ENCODE peak calls at places on chromosomes 6 and 20, in four cellular contexts. S is GM12878, D is K562, K is HepG2. B is an unnamed sample.

GRCh38 chr20:4113996-4114603 is 98.7 kb upstream of the RNF24 start:
- DNase-seq in S (no peak), D (no peak), K (no peak), B (no peak)

GRCh38 chr6:53233309-53233708 is 84.7 kb upstream of the GCM1 start:
- DNase-seq in S (no peak), D (no peak), K (no peak), B (no peak)

GRCh38 chr20:15776773-15777172 is 796.5 kb downstream of the KIF16B start:
- DNase-seq in S (no peak), D (no peak), K (no peak), B (no peak)

GRCh38 chr6:52403627-52404026 is 16.5 kb upstream of the EFHC1 start:
- DNase-seq in S (no peak), D (no peak), K (no peak), B (no peak)

GRCh38 chr6:13922750-13923149 is 2.0 kb upstream of the RNF182 start:
- DNase-seq in S (no peak), D (no peak), K (no peak), B (no peak)

GRCh38 chr6:117505337-117505736 is 22.9 kb downstream of the DCBLD1 start:
- DNase-seq in S (no peak), D (no peak), K (no peak), B (peak; percentile 37)

GRCh38 chr20:58308680-58309527 is 611 bp upstream of the RAB22A start:
- DNase-seq in S (no peak), D (peak; percentile 84), K (no peak), B (peak; percentile 54)

GRCh38 chr6:24980507-24981384 is 45.0 kb upstream of the RIPOR2 start:
- DNase-seq in S (no peak), D (no peak), K (no peak), B (no peak)

GRCh38 chr6:106557837-106558236 is 71.5 kb downstream of the RTN4IP1 start:
- DNase-seq in S (no peak), D (no peak), K (peak; percentile 74), B (no peak)

GRCh38 chr6:155121699-155122098 is 126.6 kb downstream of the TIAM2 start:
- DNase-seq in S (no peak), D (no peak), K (no peak), B (no peak)

GRCh38 chr6:158014505-158015187 is 33.0 kb downstream of the SYNJ2 start:
- DNase-seq in S (no peak), D (no peak), K (peak; percentile 88), B (no peak)

GRCh38 chr6:107504655-107505054 is 14.7 kb downstream of the SOBP start:
- DNase-seq in S (no peak), D (no peak), K (no peak), B (no peak)

GRCh38 chr6:148999921-149000589 is 253.2 kb downstream of the UST start:
- DNase-seq in S (no peak), D (no peak), K (no peak), B (no peak)

GRCh38 chr20:13638162-13638495 is 603 bp downstream of the TASP1 start:
- DNase-seq in S (no peak), D (no peak), K (peak; percentile 44), B (peak; percentile 33)

GRCh38 chr20:10537850-10538480 is 102.9 kb downstream of the SLX4IP start:
- DNase-seq in S (no peak), D (no peak), K (no peak), B (no peak)

GRCh38 chr6:151044465-151045441 is 179.3 kb downstream of the MTHFD1L start:
- DNase-seq in S (no peak), D (no peak), K (peak; percentile 93), B (peak; percentile 49)

GRCh38 chr20:41218466-41218865 is 81.1 kb downstream of the PLCG1 start:
- DNase-seq in S (no peak), D (no peak), K (no peak), B (no peak)

GRCh38 chr6:31174378-31174777 is 3.9 kb upstream of the POU5F1 start:
- DNase-seq in S (no peak), D (no peak), K (no peak), B (no peak)

GRCh38 chr6:105036371-105036770 is 79.5 kb downstream of the LIN28B start:
- DNase-seq in S (no peak), D (no peak), K (no peak), B (no peak)

GRCh38 chr20:8901237-8902025 is 167.5 kb upstream of the PLCB4 start:
- DNase-seq in S (no peak), D (no peak), K (no peak), B (no peak)

GRCh38 chr6:18309046-18309445 is 44.7 kb upstream of the DEK start:
- DNase-seq in S (no peak), D (no peak), K (no peak), B (no peak)

GRCh38 chr20:50218987-50219435 is 28.4 kb downstream of the CEBPB start:
- DNase-seq in S (no peak), D (peak; percentile 33), K (peak; percentile 54), B (no peak)

GRCh38 chr20:34199183-34199582 is 42.0 kb upstream of the ASIP start:
- DNase-seq in S (no peak), D (no peak), K (no peak), B (no peak)

GRCh38 chr20:44629017-44629385 is 22.5 kb downstream of the ADA start:
- DNase-seq in S (no peak), D (no peak), K (no peak), B (no peak)

GRCh38 chr6:104473021-104473429 is 386.7 kb downstream of the HACE1 start:
- DNase-seq in S (no peak), D (no peak), K (no peak), B (no peak)

GRCh38 chr6:113856011-113856551 is 1.1 kb upstream of the MARCKS start:
- DNase-seq in S (no peak), D (no peak), K (no peak), B (peak; percentile 38)

GRCh38 chr6:6688283-6688682 is 99.8 kb downstream of the LY86 start:
- DNase-seq in S (no peak), D (no peak), K (peak; percentile 54), B (no peak)

GRCh38 chr20:31542201-31542842 is 28.1 kb downstream of the HM13 start:
- DNase-seq in S (no peak), D (no peak), K (no peak), B (no peak)

GRCh38 chr6:164925681-164926530 is 383.5 kb downstream of the C6orf118 start:
- DNase-seq in S (no peak), D (no peak), K (no peak), B (no peak)

GRCh38 chr6:4948781-4949450 is 54.9 kb downstream of the RPP40 start:
- DNase-seq in S (no peak), D (no peak), K (no peak), B (no peak)

GRCh38 chr6:19562468-19562867 is 274.7 kb upstream of the ID4 start:
- DNase-seq in S (no peak), D (no peak), K (no peak), B (no peak)

GRCh38 chr20:59027746-59028320 is 4.3 kb downstream of the ATP5F1E start:
- DNase-seq in S (no peak), D (no peak), K (no peak), B (no peak)

GRCh38 chr6:44001318-44001868 is 125.9 kb downstream of the MRPL14 start:
- DNase-seq in S (peak; percentile 72), D (peak; percentile 84), K (peak; percentile 52), B (no peak)

GRCh38 chr6:70599187-70599586 is 32.5 kb downstream of the SDHAF4 start:
- DNase-seq in S (no peak), D (no peak), K (no peak), B (no peak)

DNA sequence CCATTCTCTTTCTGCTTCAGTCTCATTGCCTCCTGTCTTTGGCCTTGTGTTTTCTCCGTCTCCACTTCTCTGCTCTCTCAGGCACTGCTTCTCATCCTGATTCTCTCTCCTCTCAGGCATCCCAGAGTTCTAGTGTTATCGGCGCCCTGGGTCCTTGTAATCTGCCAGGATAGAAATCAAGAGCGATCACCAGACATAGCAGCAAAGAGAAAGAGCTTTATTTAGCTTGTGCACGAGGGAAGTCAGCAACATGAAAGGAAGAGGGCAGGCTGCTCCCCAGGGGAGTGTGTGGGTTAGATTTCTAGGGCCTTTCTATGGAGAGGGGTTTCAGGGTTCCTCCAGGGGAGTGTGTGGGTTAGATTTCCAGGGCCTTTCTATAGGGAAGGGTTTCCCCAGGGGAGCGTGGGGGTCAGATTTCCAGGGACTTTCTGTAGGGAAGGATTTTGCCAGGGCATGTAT is 32.5 kb downstream of the SUN5 start:
- DNase-seq in S (peak; percentile 20), D (no peak), K (no peak), B (no peak)
- TF ChIP-seq SMC3 in S (no peak), D (no peak), K (no peak), B (no peak)

GRCh38 chr6:74114428-74114827 is 418.4 kb downstream of the CD109 start:
- DNase-seq in S (no peak), D (no peak), K (no peak), B (no peak)

GRCh38 chr6:74117113-74117512 is 421.1 kb downstream of the CD109 start:
- DNase-seq in S (no peak), D (no peak), K (no peak), B (no peak)

GRCh38 chr6:74113901-74114300 is 417.9 kb downstream of the CD109 start:
- DNase-seq in S (no peak), D (no peak), K (no peak), B (no peak)

DNA sequence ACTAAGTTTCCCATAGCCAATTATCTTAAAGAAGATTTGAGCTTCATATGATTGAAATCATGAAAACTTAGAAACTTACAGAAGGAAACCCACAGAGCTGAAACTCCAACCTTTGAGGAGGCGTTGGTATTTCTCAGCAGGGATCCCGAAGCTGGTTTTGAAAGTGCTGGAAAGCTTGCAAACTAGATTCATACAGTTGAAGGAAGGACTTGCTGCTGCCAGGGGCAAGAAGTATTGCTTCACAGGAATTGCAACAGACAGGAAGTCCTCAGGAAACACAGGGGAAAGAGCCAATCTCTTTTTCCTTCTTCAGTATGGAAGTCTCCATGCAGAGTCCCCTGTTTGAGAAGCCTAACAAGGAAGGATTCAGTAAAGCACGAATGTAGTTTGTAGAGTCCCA is 419.7 kb downstream of the CD109 start:
- DNase-seq in S (no peak), D (no peak), K (no peak), B (no peak)
- TF ChIP-seq HDAC2 in S (no peak), D (no peak), K (no peak), B (no peak)

GRCh38 chr6:36853325-36853724 is 14.1 kb upstream of the CPNE5 start:
- DNase-seq in S (no peak), D (no peak), K (no peak), B (no peak)
- TF ChIP-seq SMC3 in S (no peak), D (no peak), K (no peak), B (no peak)

GRCh38 chr6:170301184-170301583 is 5.4 kb upstream of the FAM120B start:
- DNase-seq in S (no peak), D (no peak), K (no peak), B (no peak)
- TF ChIP-seq HDAC2 in S (no peak), D (no peak), K (no peak), B (no peak)

GRCh38 chr6:38434051-38434450 is 205.7 kb downstream of the BTBD9 start:
- DNase-seq in S (no peak), D (no peak), K (no peak), B (no peak)

GRCh38 chr6:38436726-38437465 is 202.8 kb downstream of the BTBD9 start:
- DNase-seq in S (no peak), D (no peak), K (no peak), B (no peak)

GRCh38 chr6:38438097-38438496 is 201.6 kb downstream of the BTBD9 start:
- DNase-seq in S (no peak), D (no peak), K (no peak), B (no peak)

GRCh38 chr6:38432479-38432878 is 207.2 kb downstream of the BTBD9 start:
- DNase-seq in S (no peak), D (no peak), K (no peak), B (no peak)

GRCh38 chr6:38435330-38435729 is 204.4 kb downstream of the BTBD9 start:
- DNase-seq in S (no peak), D (no peak), K (no peak), B (no peak)
- TF ChIP-seq SMC3 in S (no peak), D (no peak), K (no peak), B (no peak)

GRCh38 chr20:36467076-36467999 is 74.0 kb upstream of the MYL9 start:
- DNase-seq in S (no peak), D (no peak), K (no peak), B (no peak)
- TF ChIP-seq HDAC2 in S (no peak), D (no peak), K (no peak), B (no peak)

B was measured in A549.